ENCODE peak calls at places on chromosomes 2 and 18, in eight cellular contexts. One of them, this sample, is unnamed.

GRCh38 chr2:153416071-153416470 is 62.5 kb downstream of the RPRM start:
- DNase-seq in retina: no peak
- DNase-seq in Right ventricle myocardium superior: no peak
- DNase-seq in dorsolateral prefrontal cortex: no peak
- DNase-seq in WERI-Rb-1: no peak
- DNase-seq in HS-27A: no peak
- DNase-seq in EH: no peak
- DNase-seq in K562: no peak
- DNase-seq in this sample: no peak

GRCh38 chr2:75221872-75222271 is 22.6 kb upstream of the TACR1 start:
- DNase-seq in EH: peak
- DNase-seq in HS-27A: no peak
- DNase-seq in Right ventricle myocardium superior: no peak
- DNase-seq in K562: no peak
- DNase-seq in dorsolateral prefrontal cortex: no peak
- DNase-seq in WERI-Rb-1: no peak
- DNase-seq in retina: no peak
- DNase-seq in this sample: no peak

GRCh38 chr2:226656367-226656766 is 143.3 kb downstream of the IRS1 start:
- DNase-seq in EH: peak
- DNase-seq in HS-27A: no peak
- DNase-seq in retina: no peak
- DNase-seq in K562: no peak
- DNase-seq in dorsolateral prefrontal cortex: no peak
- DNase-seq in WERI-Rb-1: no peak
- DNase-seq in Right ventricle myocardium superior: no peak
- DNase-seq in this sample: peak

GRCh38 chr2:64832926-64833325 is 156.3 kb upstream of the SLC1A4 start:
- DNase-seq in Right ventricle myocardium superior: no peak
- DNase-seq in K562: no peak
- DNase-seq in WERI-Rb-1: no peak
- DNase-seq in HS-27A: no peak
- DNase-seq in retina: no peak
- DNase-seq in EH: no peak
- DNase-seq in dorsolateral prefrontal cortex: no peak
- DNase-seq in this sample: no peak

GRCh38 chr2:88845772-88846661 is 154.5 kb downstream of the RPIA start:
- DNase-seq in retina: no peak
- DNase-seq in HS-27A: no peak
- DNase-seq in Right ventricle myocardium superior: no peak
- DNase-seq in WERI-Rb-1: no peak
- DNase-seq in K562: no peak
- DNase-seq in dorsolateral prefrontal cortex: no peak
- DNase-seq in EH: no peak
- DNase-seq in this sample: no peak

GRCh38 chr2:182911813-182912517 is 45.5 kb upstream of the FRZB start:
- DNase-seq in dorsolateral prefrontal cortex: no peak
- DNase-seq in K562: no peak
- DNase-seq in EH: no peak
- DNase-seq in WERI-Rb-1: no peak
- DNase-seq in HS-27A: no peak
- DNase-seq in retina: no peak
- DNase-seq in Right ventricle myocardium superior: no peak
- DNase-seq in this sample: no peak

GRCh38 chr2:55010149-55010591 is 40.1 kb downstream of the RTN4 start:
- DNase-seq in WERI-Rb-1: peak
- DNase-seq in EH: peak
- DNase-seq in retina: peak
- DNase-seq in HS-27A: no peak
- DNase-seq in K562: peak
- DNase-seq in dorsolateral prefrontal cortex: peak
- DNase-seq in Right ventricle myocardium superior: no peak
- DNase-seq in this sample: peak

GRCh38 chr2:109331864-109332848 is 203.2 kb downstream of the SH3RF3 start:
- DNase-seq in retina: no peak
- DNase-seq in K562: no peak
- DNase-seq in HS-27A: peak
- DNase-seq in EH: peak
- DNase-seq in dorsolateral prefrontal cortex: peak
- DNase-seq in WERI-Rb-1: no peak
- DNase-seq in Right ventricle myocardium superior: peak
- DNase-seq in this sample: peak

GRCh38 chr18:63575680-63576079 is 11.5 kb upstream of the SERPINB13 start:
- DNase-seq in K562: no peak
- DNase-seq in EH: no peak
- DNase-seq in Right ventricle myocardium superior: no peak
- DNase-seq in retina: no peak
- DNase-seq in dorsolateral prefrontal cortex: no peak
- DNase-seq in HS-27A: no peak
- DNase-seq in WERI-Rb-1: no peak
- DNase-seq in this sample: no peak